ENCODE peak calls at places on chromosomes 2 and 18, in nine cellular contexts. C is endothelial cell, K is M059J, V is NCI-H1694 treated with DMSO at 0.1 percent for 48 hours, D is ELR, I is glomerular endothelial cell, E is astrocyte of the hippocampus, P is bronchial epithelial cell, N is small intestine. G is an unnamed sample.
A peak's percentile ranks its signal among the peaks of the same experiment; 100 is the strongest.

GRCh38 chr2:102619414-102620319 is at the start of gene SLC9A2:
- DNase-seq in C (peak; percentile 42), K (no peak), V (no peak), D (no peak), I (no peak), E (peak; percentile 72), P (no peak), N (peak; percentile 60), G (no peak)

GRCh38 chr2:220478305-220479058 is 851.1 kb downstream of the SLC4A3 start:
- DNase-seq in C (no peak), K (no peak), V (no peak), D (no peak), I (no peak), E (no peak), P (peak; percentile 25), N (no peak), G (no peak)

GRCh38 chr2:175004730-175004979 is 526 bp downstream of the CHN1 start:
- DNase-seq in C (peak; percentile 48), K (no peak), V (no peak), D (no peak), I (no peak), E (no peak), P (no peak), N (no peak), G (no peak)

GRCh38 chr2:154699560-154699901 is 1.0 kb downstream of the KCNJ3 start:
- DNase-seq in C (no peak), K (no peak), V (no peak), D (no peak), I (no peak), E (no peak), P (no peak), N (peak; percentile 67), G (no peak)

GRCh38 chr2:134431837-134432437 is 178.1 kb downstream of the MGAT5 start:
- DNase-seq in C (no peak), K (peak; percentile 42), V (no peak), D (peak; percentile 79), I (no peak), E (peak; percentile 65), P (peak; percentile 81), N (no peak), G (no peak)

GRCh38 chr2:72607189-72607588 is 218.6 kb downstream of the EXOC6B start:
- DNase-seq in C (no peak), K (no peak), V (no peak), D (no peak), I (no peak), E (no peak), P (no peak), N (no peak), G (no peak)

GRCh38 chr2:57701391-57701791 is 345.2 kb upstream of the VRK2 start:
- DNase-seq in C (no peak), K (peak; percentile 40), V (no peak), D (no peak), I (no peak), E (peak; percentile 82), P (no peak), N (no peak), G (no peak)

GRCh38 chr2:229071292-229071976 is 199.7 kb downstream of the PID1 start:
- DNase-seq in C (no peak), K (no peak), V (no peak), D (peak; percentile 40), I (no peak), E (no peak), P (no peak), N (no peak), G (no peak)

GRCh38 chr2:195613922-195614321 is 43.1 kb upstream of the SLC39A10 start:
- DNase-seq in C (no peak), K (peak; percentile 88), V (no peak), D (peak; percentile 93), I (no peak), E (peak; percentile 78), P (peak; percentile 84), N (no peak), G (no peak)

GRCh38 chr2:182916417-182916816 is 50.0 kb upstream of the FRZB start:
- DNase-seq in C (no peak), K (no peak), V (no peak), D (no peak), I (no peak), E (no peak), P (no peak), N (no peak), G (no peak)

GRCh38 chr2:3611611-3612010 is 16.7 kb downstream of the COLEC11 start:
- DNase-seq in C (no peak), K (no peak), V (no peak), D (no peak), I (no peak), E (no peak), P (no peak), N (no peak), G (no peak)

GRCh38 chr2:62112192-62112591 is 83.7 kb upstream of the B3GNT2 start:
- DNase-seq in C (no peak), K (peak; percentile 15), V (no peak), D (no peak), I (no peak), E (no peak), P (peak; percentile 39), N (no peak), G (no peak)

GRCh38 chr2:61465045-61465444 is 5.8 kb downstream of the USP34 start:
- DNase-seq in C (no peak), K (no peak), V (no peak), D (no peak), I (no peak), E (no peak), P (no peak), N (no peak), G (no peak)

GRCh38 chr2:200104015-200104414 is 148.6 kb downstream of the MAIP1 start:
- DNase-seq in C (no peak), K (peak; percentile 74), V (no peak), D (peak; percentile 80), I (no peak), E (peak; percentile 51), P (peak; percentile 31), N (no peak), G (no peak)

GRCh38 chr2:104521247-104521646 is 332.7 kb upstream of the POU3F3 start:
- DNase-seq in C (peak; percentile 20), K (no peak), V (no peak), D (no peak), I (no peak), E (peak; percentile 6), P (no peak), N (no peak), G (no peak)

GRCh38 chr2:220894069-220894468 is 678.0 kb downstream of the EPHA4 start:
- DNase-seq in C (no peak), K (peak; percentile 37), V (no peak), D (peak; percentile 2), I (no peak), E (no peak), P (peak; percentile 57), N (no peak), G (no peak)

GRCh38 chr2:143284087-143284675 is 155.0 kb downstream of the ARHGAP15 start:
- DNase-seq in C (peak; percentile 25), K (peak; percentile 26), V (peak; percentile 18), D (peak; percentile 72), I (no peak), E (peak; percentile 39), P (peak; percentile 52), N (peak; percentile 20), G (peak; percentile 13)

GRCh38 chr2:167057461-167057860 is 169.2 kb downstream of the XIRP2 start:
- DNase-seq in C (no peak), K (no peak), V (no peak), D (no peak), I (no peak), E (peak; percentile 2), P (no peak), N (no peak), G (no peak)

GRCh38 chr18:32714571-32715148 is 58.2 kb downstream of the KLHL14 start:
- DNase-seq in C (peak; percentile 68), K (peak; percentile 26), V (peak; percentile 51), D (peak; percentile 14), I (peak; percentile 51), E (peak; percentile 86), P (peak; percentile 76), N (peak; percentile 76), G (peak; percentile 21)

GRCh38 chr2:64533882-64534281 is 9.8 kb downstream of the AFTPH start:
- DNase-seq in C (no peak), K (no peak), V (no peak), D (no peak), I (no peak), E (no peak), P (no peak), N (no peak), G (no peak)

GRCh38 chr18:8998481-8999217 is 103.8 kb upstream of the NDUFV2 start:
- DNase-seq in C (no peak), K (peak; percentile 62), V (peak; percentile 36), D (no peak), I (no peak), E (peak; percentile 57), P (peak; percentile 30), N (no peak), G (no peak)

GRCh38 chr2:220432645-220433044 is 805.2 kb downstream of the SLC4A3 start:
- DNase-seq in C (no peak), K (no peak), V (no peak), D (no peak), I (no peak), E (no peak), P (no peak), N (no peak), G (peak; percentile 22)

GRCh38 chr18:79798999-79799370 is 1.2 kb downstream of the KCNG2 start:
- DNase-seq in C (no peak), K (no peak), V (no peak), D (no peak), I (no peak), E (no peak), P (no peak), N (peak; percentile 84), G (no peak)

GRCh38 chr2:127046579-127046978 is 60.4 kb downstream of the BIN1 start:
- DNase-seq in C (no peak), K (no peak), V (no peak), D (no peak), I (no peak), E (no peak), P (no peak), N (peak; percentile 21), G (no peak)